ENCODE peak calls at places on chromosomes 2 and 18, in ten cellular contexts. O is KG1; G is AG04449; V is HEK293T; A is kidney epithelial cell; L is germinal center; M is pons; P is upper lobe of right lung; X is activated CD4-positive, alpha-beta memory T cell treated with anti-CD3 and anti-CD28 coated beads, Interleukin-2, amount 10 ng/mL, durations not matched to agents 7 days and 5 days; Q is NCI-H2171 treated with DMSO at 0.1 percent for 48 hours. Y is an unnamed sample.

GRCh38 chr18:47422524-47422923 is 171.1 kb upstream of the SKOR2 start:
- DNase-seq in A (no peak), V (peak), G (no peak), P (no peak), X (no peak), L (no peak), O (no peak), Q (peak), M (no peak), Y (no peak)

GRCh38 chr2:180699657-180700361 is 280.6 kb upstream of the UBE2E3 start:
- DNase-seq in X (no peak), Q (no peak), O (no peak), G (no peak), M (no peak), V (no peak), P (no peak), A (no peak), L (no peak), Y (no peak)

GRCh38 chr2:187541086-187542085 is 12.8 kb downstream of the TFPI start:
- DNase-seq in P (no peak), V (no peak), M (peak), A (no peak), Q (no peak), O (no peak), G (peak), L (no peak), X (no peak), Y (peak)

GRCh38 chr2:45612741-45613140 is 1.7 kb upstream of the SRBD1 start:
- DNase-seq in P (no peak), L (no peak), X (no peak), O (no peak), V (no peak), A (no peak), Q (no peak), G (no peak), M (no peak), Y (no peak)

GRCh38 chr2:54575379-54575888 is 119.3 kb downstream of the SPTBN1 start:
- DNase-seq in P (no peak), M (no peak), V (no peak), X (no peak), Q (peak), A (no peak), L (no peak), G (no peak), O (no peak), Y (no peak)

GRCh38 chr2:147224070-147224469 is 620.8 kb upstream of the ACVR2A start:
- DNase-seq in A (no peak), X (no peak), G (no peak), V (no peak), M (no peak), Q (no peak), P (no peak), O (no peak), L (no peak), Y (no peak)

GRCh38 chr2:236180831-236181453 is 12.8 kb upstream of the GBX2 start:
- DNase-seq in V (peak), G (no peak), X (peak), A (no peak), M (peak), L (peak), O (no peak), P (no peak), Q (peak), Y (no peak)

GRCh38 chr18:27017901-27018500 is 152.5 kb upstream of the AQP4 start:
- DNase-seq in V (peak), G (no peak), O (no peak), L (no peak), Q (peak), M (peak), P (no peak), A (no peak), X (no peak), Y (no peak)

GRCh38 chr2:102367331-102367971 is 11.9 kb downstream of the IL18R1 start:
- DNase-seq in G (no peak), X (peak), L (no peak), A (no peak), O (no peak), Q (no peak), V (no peak), M (no peak), P (no peak), Y (no peak)

GRCh38 chr18:71008257-71008656 is 719.4 kb downstream of the SOCS6 start:
- DNase-seq in G (no peak), L (no peak), O (no peak), M (no peak), P (no peak), Q (no peak), X (no peak), A (no peak), V (no peak), Y (no peak)

GRCh38 chr2:223995569-223995968 is 38.3 kb downstream of the MRPL44 start:
- DNase-seq in A (no peak), M (no peak), P (no peak), X (no peak), V (no peak), G (no peak), Q (no peak), O (no peak), L (no peak), Y (no peak)

GRCh38 chr2:69304685-69305084 is 82.3 kb downstream of the GFPT1 start:
- DNase-seq in Q (no peak), X (no peak), M (no peak), O (no peak), L (no peak), V (no peak), A (no peak), P (no peak), G (no peak), Y (no peak)

GRCh38 chr18:48838921-48839818 is 111.6 kb downstream of the SMAD7 start:
- DNase-seq in P (peak), M (no peak), V (no peak), O (no peak), Q (no peak), G (no peak), A (peak), L (no peak), X (no peak), Y (peak)

GRCh38 chr2:42712934-42713333 is 51.0 kb downstream of the OXER1 start:
- DNase-seq in Q (no peak), P (no peak), O (no peak), M (no peak), L (no peak), X (no peak), A (no peak), G (no peak), V (no peak), Y (no peak)

GRCh38 chr2:207847807-207848544 is 78.3 kb upstream of the FZD5 start:
- DNase-seq in X (no peak), L (no peak), O (peak), M (no peak), A (peak), V (no peak), P (no peak), G (peak), Q (no peak), Y (no peak)

GRCh38 chr2:105470979-105471378 is 72.1 kb upstream of the FHL2 start:
- DNase-seq in A (no peak), X (no peak), M (no peak), L (no peak), Q (peak), V (no peak), G (no peak), O (no peak), P (no peak), Y (no peak)

GRCh38 chr2:193141-193552 is 70.7 kb downstream of the SH3YL1 start:
- DNase-seq in M (no peak), V (no peak), Q (no peak), X (peak), A (no peak), O (no peak), G (no peak), L (no peak), P (no peak), Y (no peak)

GRCh38 chr18:37107748-37108522 is 279.0 kb downstream of the KIAA1328 start:
- DNase-seq in X (no peak), M (no peak), V (no peak), Q (no peak), G (no peak), O (no peak), L (no peak), P (no peak), A (no peak), Y (no peak)

GRCh38 chr2:219368690-219369108 is 19.0 kb downstream of the DNPEP start:
- DNase-seq in O (no peak), M (no peak), P (no peak), A (peak), V (no peak), L (no peak), Q (no peak), G (peak), X (no peak), Y (peak)

GRCh38 chr2:7145707-7146106 is 228.5 kb downstream of the RNF144A start:
- DNase-seq in A (no peak), L (no peak), Q (no peak), V (no peak), M (no peak), X (no peak), G (no peak), P (no peak), O (no peak), Y (no peak)

GRCh38 chr2:66370824-66371223 is 64.1 kb upstream of the MEIS1 start:
- DNase-seq in L (no peak), M (no peak), G (no peak), A (no peak), P (no peak), Q (no peak), O (no peak), V (no peak), X (no peak), Y (no peak)

GRCh38 chr2:170605862-170606261 is 109.3 kb upstream of the SP5 start:
- DNase-seq in A (no peak), M (no peak), P (no peak), L (no peak), V (no peak), O (no peak), X (no peak), Q (no peak), G (no peak), Y (no peak)

GRCh38 chr18:78980777-78981651 is 1.4 kb downstream of the SALL3 start:
- DNase-seq in P (no peak), A (no peak), V (no peak), G (no peak), M (no peak), L (no peak), Q (no peak), X (no peak), O (no peak), Y (no peak)

GRCh38 chr18:32884543-32884942 is 111.7 kb upstream of the KLHL14 start:
- DNase-seq in L (peak), X (no peak), Q (no peak), V (no peak), M (no peak), G (no peak), P (no peak), A (no peak), O (no peak), Y (no peak)

GRCh38 chr18:63905361-63905760 is 2.4 kb upstream of the SERPINB10 start:
- DNase-seq in A (no peak), G (no peak), O (no peak), L (no peak), Q (peak), X (no peak), P (no peak), V (no peak), M (no peak), Y (no peak)

GRCh38 chr18:34890486-34891085 is 150.6 kb upstream of the MAPRE2 start:
- DNase-seq in X (no peak), L (no peak), P (no peak), V (no peak), M (no peak), O (no peak), Q (no peak), G (no peak), A (no peak), Y (no peak)

GRCh38 chr2:180463608-180464007 is 456.5 kb upstream of the CWC22 start:
- DNase-seq in Q (peak), L (no peak), A (no peak), M (no peak), V (no peak), P (no peak), O (no peak), G (no peak), X (no peak), Y (no peak)